ENCODE peak calls at places on chromosomes 3 and 15, in four cellular contexts. S, P, A and V are unnamed samples.
A peak's percentile ranks its signal among the peaks of the same experiment; 100 is the strongest.

GRCh38 chr3:95752199-95752598 is 1062.2 kb upstream of the EPHA6 start:
- DNase-seq in S (no peak), A (no peak), P (no peak), V (no peak)

GRCh38 chr3:170211668-170212067 is 10.6 kb upstream of the PRKCI start:
- DNase-seq in S (no peak), A (no peak), P (no peak), V (no peak)

GRCh38 chr3:183033746-183034145 is 53.4 kb upstream of the DCUN1D1 start:
- DNase-seq in P (peak; percentile 40), A (no peak), S (no peak), V (no peak)

GRCh38 chr3:132854856-132855535 is 132.8 kb upstream of the NPHP3 start:
- DNase-seq in S (no peak), A (no peak), P (no peak), V (no peak)

GRCh38 chr15:81030368-81030739 is 29.6 kb downstream of the TLNRD1 start:
- DNase-seq in A (no peak), S (no peak), P (no peak), V (no peak)

GRCh38 chr3:134477938-134478337 is 7.8 kb downstream of the ANAPC13 start:
- DNase-seq in A (no peak), S (no peak), P (no peak), V (no peak)

GRCh38 chr3:17322106-17322793 is 420.2 kb downstream of the TBC1D5 start:
- DNase-seq in A (no peak), S (no peak), P (no peak), V (no peak)

GRCh38 chr15:92451225-92451825 is 57.6 kb downstream of the ST8SIA2 start:
- DNase-seq in P (no peak), A (no peak), S (no peak), V (no peak)

GRCh38 chr15:42194502-42194901 is 13.6 kb downstream of the VPS39 start:
- DNase-seq in P (peak; percentile 75), A (peak; percentile 56), S (no peak), V (no peak)

GRCh38 chr3:140568842-140569520 is 108.9 kb upstream of the TRIM42 start:
- DNase-seq in S (no peak), P (peak; percentile 25), A (no peak), V (no peak)

GRCh38 chr3:10268116-10268515 is 19.9 kb downstream of the TATDN2 start:
- DNase-seq in A (no peak), S (no peak), P (no peak), V (no peak)

GRCh38 chr15:69593981-69594966 is 141.7 kb downstream of the RPLP1 start:
- DNase-seq in A (no peak), S (no peak), P (peak; percentile 54), V (no peak)

GRCh38 chr15:58931985-58932384 is 1.5 kb downstream of the SLTM start:
- DNase-seq in P (peak; percentile 43), S (no peak), A (no peak), V (peak; percentile 31)

GRCh38 chr3:78737988-78738387 is 1029.8 kb downstream of the ROBO1 start:
- DNase-seq in A (no peak), P (peak; percentile 91), S (no peak), V (no peak)

GRCh38 chr3:194276768-194277546 is 74.2 kb downstream of the CPN2 start:
- DNase-seq in S (no peak), A (no peak), P (peak; percentile 21), V (no peak)

GRCh38 chr15:85623648-85624047 is 171.1 kb downstream of the KLHL25 start:
- DNase-seq in S (no peak), P (peak; percentile 64), A (no peak), V (no peak)

GRCh38 chr15:77595231-77595630 is 37.5 kb downstream of the LINGO1 start:
- DNase-seq in A (no peak), P (no peak), S (no peak), V (no peak)

GRCh38 chr3:122021811-122022401 is at the start of gene ILDR1:
- DNase-seq in P (no peak), S (peak; percentile 88), A (no peak), V (no peak)

GRCh38 chr3:39937874-39938273 is 128.5 kb downstream of the MYRIP start:
- DNase-seq in A (no peak), S (no peak), P (no peak), V (peak; percentile 2)

GRCh38 chr3:123650101-123650500 is 65.2 kb upstream of the HACD2 start:
- DNase-seq in P (peak; percentile 40), A (no peak), S (no peak), V (no peak)

GRCh38 chr3:86245360-86245759 is 745.6 kb downstream of the VGLL3 start:
- DNase-seq in S (no peak), A (no peak), P (no peak), V (no peak)

GRCh38 chr3:48556796-48557626 is at the start of gene PFKFB4:
- DNase-seq in P (peak; percentile 100), S (peak; percentile 99), A (peak; percentile 95), V (peak; percentile 98)
- TF ChIP-seq CTCF in P (no peak), S (peak; percentile 51), A (no peak), V (peak; percentile 3)

GRCh38 chr3:184339016-184339415 is 1.6 kb downstream of the FAM131A start:
- DNase-seq in S (no peak), A (no peak), P (no peak), V (no peak)
- H3K4me3 ChIP-seq in S (no peak overlapping the region), A (no peak overlapping the region), P (peak overlapping the region; percentile 30), V (no peak overlapping the region)

DNA sequence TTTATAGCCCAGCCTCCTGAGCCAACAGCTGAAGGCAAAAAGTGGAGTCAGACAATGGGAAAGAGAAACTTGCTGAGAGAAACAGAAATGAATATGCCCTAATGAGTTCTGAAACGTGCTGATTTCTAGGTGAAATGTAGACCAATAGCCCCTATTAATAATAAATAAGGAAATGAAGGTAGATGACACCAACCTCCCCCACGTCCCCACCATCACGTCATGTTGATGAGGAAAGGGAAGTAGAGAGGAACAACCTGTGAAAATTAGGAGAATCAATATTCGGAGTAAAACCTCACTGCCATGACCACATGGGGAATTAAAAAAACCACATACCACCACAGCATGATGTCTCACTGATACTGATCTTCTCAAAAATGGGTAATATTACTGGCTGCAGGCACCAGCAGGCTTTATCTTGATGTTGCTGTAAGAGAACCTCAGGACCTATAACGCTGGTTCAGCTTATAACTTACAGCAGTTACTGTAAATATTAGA is 64.0 kb downstream of the KAT2B start:
- DNase-seq in S (no peak), P (no peak), A (no peak), V (no peak)
- TF ChIP-seq CTCF in S (no peak), P (no peak), A (no peak), V (no peak)

DNA sequence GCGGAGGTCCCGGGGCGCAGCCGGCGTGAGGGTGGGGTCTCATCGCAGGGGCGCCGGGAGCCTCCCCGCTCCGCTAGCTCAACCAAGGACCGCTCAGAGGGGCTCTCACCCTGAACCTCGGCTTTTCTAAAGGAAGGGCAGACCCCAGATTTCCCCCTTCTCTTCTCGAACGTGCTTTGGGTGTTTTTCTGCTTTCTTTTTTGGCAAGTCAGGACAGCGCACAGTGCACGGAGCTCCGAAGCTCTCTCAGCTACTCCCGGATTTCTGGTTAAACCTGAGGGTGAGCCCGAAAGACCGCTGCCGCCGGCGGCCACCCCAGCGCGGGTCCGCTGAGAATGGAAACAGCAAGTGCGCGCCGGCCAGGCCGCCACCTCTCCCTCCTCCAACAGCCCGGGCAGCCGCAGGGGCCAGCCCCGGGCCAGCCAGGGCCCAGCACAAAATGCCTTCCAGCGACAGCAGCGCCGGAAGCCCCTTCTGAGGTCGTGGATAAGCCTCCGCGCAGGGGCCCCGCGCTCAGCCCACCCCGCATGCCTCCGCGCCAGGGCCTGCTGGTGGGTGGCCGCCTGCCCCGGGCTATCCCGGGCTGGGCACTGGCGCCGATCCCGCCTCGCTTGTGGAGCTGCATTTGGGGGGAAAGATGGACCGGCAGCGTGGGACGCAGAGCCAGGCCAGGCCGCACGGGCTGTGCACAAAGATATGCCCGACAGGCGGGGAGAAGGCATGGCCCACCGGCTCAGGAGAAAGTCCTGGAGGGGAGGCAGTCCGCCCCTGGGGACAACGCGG is 8.2 kb upstream of the OCA2 start:
- DNase-seq in A (no peak), S (peak; percentile 75), P (peak; percentile 34), V (no peak)
- H3K4me3 ChIP-seq in A (no peak overlapping the region), S (peak overlapping the region; percentile 54), P (peak overlapping the region; percentile 56), V (peak overlapping the region; percentile 30)

DNA sequence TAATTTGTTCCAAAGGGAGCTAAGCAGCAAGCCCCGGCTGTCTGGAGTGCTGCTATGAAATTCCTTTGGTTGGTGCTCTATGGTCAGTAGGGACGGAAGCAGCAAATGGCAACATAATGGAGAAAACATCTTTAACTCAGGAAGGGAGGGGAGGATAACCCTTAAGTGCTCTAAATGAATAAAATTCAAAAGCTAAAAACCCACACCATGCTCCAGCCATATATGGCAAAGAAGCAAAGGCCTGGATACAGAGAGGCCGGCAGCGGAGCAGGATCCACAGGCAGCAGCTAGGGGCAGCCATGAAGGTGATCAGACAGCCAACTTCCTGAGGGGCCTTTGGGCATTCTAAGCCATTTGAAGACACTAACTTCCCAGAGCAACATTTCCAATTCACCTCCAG is 38.9 kb downstream of the IL17RD start:
- DNase-seq in S (no peak), P (no peak), A (no peak), V (no peak)
- TF ChIP-seq CTCF in S (no peak), P (no peak), A (no peak), V (no peak)

GRCh38 chr3:192726386-192726785 is 955 bp downstream of the FGF12 start:
- DNase-seq in A (no peak), S (no peak), P (no peak), V (no peak)
- H3K4me3 ChIP-seq in A (no peak overlapping the region), S (peak overlapping the region; percentile 30), P (no peak overlapping the region), V (no peak overlapping the region)

GRCh38 chr3:111277226-111277625 is 205.6 kb downstream of the NECTIN3 start:
- DNase-seq in S (no peak), A (no peak), P (peak; percentile 57), V (no peak)
- TF ChIP-seq CTCF in S (no peak), A (no peak), P (no peak), V (no peak)

GRCh38 chr15:43794269-43795037 is 2.3 kb downstream of the SERF2 start:
- DNase-seq in A (no peak), P (peak; percentile 44), S (no peak), V (no peak)
- H3K4me3 ChIP-seq in A (no peak overlapping the region), P (no peak overlapping the region), S (no peak overlapping the region), V (no peak overlapping the region)

GRCh38 chr3:50503504-50503903 is at the start of gene CACNA2D2:
- DNase-seq in P (no peak), S (peak; percentile 87), A (no peak), V (no peak)

GRCh38 chr3:50502225-50502583 is 1.2 kb downstream of the CACNA2D2 start:
- DNase-seq in P (no peak), S (no peak), A (no peak), V (no peak)

GRCh38 chr3:50504681-50505080 is 1.2 kb upstream of the CACNA2D2 start:
- DNase-seq in P (no peak), S (no peak), A (no peak), V (no peak)

GRCh38 chr3:50503947-50504346 is 513 bp upstream of the CACNA2D2 start:
- DNase-seq in S (no peak), P (no peak), A (no peak), V (no peak)

GRCh38 chr3:50502584-50503423 is 630 bp downstream of the CACNA2D2 start:
- DNase-seq in A (no peak), S (no peak), P (no peak), V (no peak)
- TF ChIP-seq CTCF in A (no peak), S (no peak), P (no peak), V (no peak)